ENCODE peak calls at places on chromosomes 3 and 15, in nine cellular contexts. I is heart left ventricle, O is neuronal stem cell, Y is vagina, G is RWPE2, U is GM23248, F is GM23338, H is left ventricle myocardium inferior, Z is transverse colon. L is an unnamed sample.

GRCh38 chr3:151306168-151306810 is 10.3 kb downstream of the GPR87 start:
- DNase-seq in I (no peak), O (no peak), Y (no peak), G (no peak), U (no peak), F (no peak), H (no peak), Z (no peak), L (no peak)

GRCh38 chr3:9945358-9945757 is 6.8 kb downstream of the PRRT3 start:
- DNase-seq in I (no peak), O (no peak), Y (no peak), G (peak; percentile 12), U (peak; percentile 28), F (no peak), H (no peak), Z (no peak), L (no peak)

GRCh38 chr3:120648290-120648689 is 33.7 kb downstream of the HGD start:
- DNase-seq in I (no peak), O (no peak), Y (no peak), G (no peak), U (peak; percentile 35), F (no peak), H (no peak), Z (no peak), L (no peak)

GRCh38 chr15:35697549-35698299 is 151.8 kb upstream of the DPH6 start:
- DNase-seq in I (peak; percentile 36), O (peak; percentile 12), Y (no peak), G (no peak), U (peak; percentile 35), F (peak; percentile 45), H (no peak), Z (peak; percentile 16), L (no peak)

GRCh38 chr3:17810759-17811158 is 68.3 kb upstream of the TBC1D5 start:
- DNase-seq in I (no peak), O (no peak), Y (no peak), G (no peak), U (peak; percentile 70), F (peak; percentile 41), H (no peak), Z (no peak), L (no peak)

GRCh38 chr3:100902572-100902971 is 90.6 kb downstream of the ABI3BP start:
- DNase-seq in I (no peak), O (no peak), Y (no peak), G (no peak), U (peak; percentile 86), F (no peak), H (no peak), Z (no peak), L (no peak)

GRCh38 chr3:110567032-110567431 is 504.6 kb upstream of the NECTIN3 start:
- DNase-seq in I (no peak), O (no peak), Y (no peak), G (no peak), U (no peak), F (no peak), H (no peak), Z (no peak), L (no peak)

GRCh38 chr3:190024912-190025311 is 95.8 kb downstream of the P3H2 start:
- DNase-seq in I (no peak), O (no peak), Y (no peak), G (no peak), U (peak; percentile 63), F (no peak), H (no peak), Z (no peak), L (no peak)

GRCh38 chr15:52652286-52652685 is 26.9 kb downstream of the ATOSA start:
- DNase-seq in I (no peak), O (no peak), Y (no peak), G (no peak), U (no peak), F (no peak), H (no peak), Z (no peak), L (no peak)

GRCh38 chr3:13348671-13349396 is 71.3 kb downstream of the NUP210 start:
- DNase-seq in I (no peak), O (no peak), Y (no peak), G (no peak), U (no peak), F (peak; percentile 51), H (no peak), Z (no peak), L (no peak)

GRCh38 chr15:57741089-57741488 is 34.6 kb downstream of the POLR2M start:
- DNase-seq in I (no peak), O (no peak), Y (no peak), G (no peak), U (no peak), F (no peak), H (no peak), Z (no peak), L (no peak)

GRCh38 chr3:127720161-127720823 is 47.5 kb downstream of the ABTB1 start:
- DNase-seq in I (peak; percentile 11), O (no peak), Y (no peak), G (no peak), U (no peak), F (no peak), H (no peak), Z (no peak), L (peak; percentile 45)

GRCh38 chr3:16148783-16149182 is 25.7 kb upstream of the GALNT15 start:
- DNase-seq in I (peak; percentile 80), O (no peak), Y (no peak), G (no peak), U (peak; percentile 95), F (no peak), H (peak; percentile 58), Z (peak; percentile 65), L (peak; percentile 96)

GRCh38 chr3:55567615-55568014 is 80.5 kb upstream of the WNT5A start:
- DNase-seq in I (no peak), O (no peak), Y (no peak), G (no peak), U (peak; percentile 62), F (no peak), H (no peak), Z (no peak), L (no peak)

GRCh38 chr3:46926447-46926846 is 48.9 kb downstream of the PTH1R start:
- DNase-seq in I (no peak), O (no peak), Y (no peak), G (peak; percentile 24), U (no peak), F (no peak), H (no peak), Z (no peak), L (no peak)

GRCh38 chr3:46926039-46926438 is 48.5 kb downstream of the PTH1R start:
- DNase-seq in I (peak; percentile 59), O (no peak), Y (no peak), G (peak; percentile 40), U (peak; percentile 67), F (no peak), H (no peak), Z (peak; percentile 9), L (peak; percentile 20)

GRCh38 chr3:46927718-46928073 is 48.8 kb downstream of the CCDC12 start:
- DNase-seq in I (no peak), O (no peak), Y (no peak), G (no peak), U (no peak), F (no peak), H (no peak), Z (no peak), L (no peak)

GRCh38 chr3:46928297-46928696 is 48.2 kb downstream of the CCDC12 start:
- DNase-seq in I (no peak), O (no peak), Y (no peak), G (no peak), U (no peak), F (no peak), H (no peak), Z (no peak), L (peak; percentile 11)

GRCh38 chr3:46926871-46927717 is 49.5 kb downstream of the CCDC12 start:
- DNase-seq in I (no peak), O (no peak), Y (no peak), G (peak; percentile 39), U (no peak), F (no peak), H (no peak), Z (peak; percentile 47), L (peak; percentile 27)
- H3K36me3 ChIP-seq in I (peaks cover 42% of the 10 kb centered on the region), O (peaks cover 82% of the 10 kb centered on the region), Y (no peaks in the 10 kb centered on the region), G (peaks cover 56% of the 10 kb centered on the region), U (peaks cover 17% of the 10 kb centered on the region), F (peaks cover 3% of the 10 kb centered on the region), H (peaks cover 31% of the 10 kb centered on the region), Z (no peaks in the 10 kb centered on the region), L (peaks cover 36% of the 10 kb centered on the region)

DNA sequence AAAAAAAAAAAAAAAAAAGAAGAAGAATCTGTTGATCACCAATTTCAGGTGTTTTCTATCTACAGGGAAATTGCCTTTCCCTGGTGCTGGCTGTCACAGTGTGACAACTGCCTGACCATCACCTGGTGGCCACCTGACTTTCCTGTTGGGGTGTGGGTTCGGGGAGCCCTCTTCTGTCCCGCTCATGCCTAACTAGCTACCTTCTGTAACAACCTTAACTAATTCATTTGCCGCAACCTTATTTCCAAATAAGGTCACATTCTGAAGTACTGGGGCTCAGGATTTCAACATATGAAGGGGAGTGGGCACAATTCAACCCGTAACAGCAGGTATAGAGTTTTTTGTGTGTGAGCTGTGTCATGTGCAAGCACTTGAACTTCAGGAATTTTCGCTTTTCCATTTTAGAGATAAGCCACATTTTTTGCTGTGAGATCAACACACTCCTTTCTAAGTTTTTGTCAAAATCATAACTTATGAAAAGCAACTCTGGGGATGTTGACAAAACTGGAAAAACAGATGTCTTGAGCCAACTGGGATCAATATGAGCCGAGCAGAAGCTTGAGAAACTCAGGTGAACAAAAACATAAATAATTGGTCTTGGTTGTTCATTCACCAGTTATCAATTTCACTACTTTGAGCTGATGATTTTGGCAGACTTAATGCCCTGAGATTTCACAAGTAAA is 242.0 kb upstream of the RGMA start:
- DNase-seq in I (no peak), O (no peak), Y (no peak), G (no peak), U (no peak), F (peak; percentile 64), H (no peak), Z (no peak), L (no peak)
- H3K4me3 ChIP-seq in I (no peak overlapping the region), O (no peak overlapping the region), Y (no peak overlapping the region), G (no peak overlapping the region), U (no peak overlapping the region), F (peak overlapping the region; percentile 44), H (no peak overlapping the region), Z (no peak overlapping the region), L (no peak overlapping the region)

DNA sequence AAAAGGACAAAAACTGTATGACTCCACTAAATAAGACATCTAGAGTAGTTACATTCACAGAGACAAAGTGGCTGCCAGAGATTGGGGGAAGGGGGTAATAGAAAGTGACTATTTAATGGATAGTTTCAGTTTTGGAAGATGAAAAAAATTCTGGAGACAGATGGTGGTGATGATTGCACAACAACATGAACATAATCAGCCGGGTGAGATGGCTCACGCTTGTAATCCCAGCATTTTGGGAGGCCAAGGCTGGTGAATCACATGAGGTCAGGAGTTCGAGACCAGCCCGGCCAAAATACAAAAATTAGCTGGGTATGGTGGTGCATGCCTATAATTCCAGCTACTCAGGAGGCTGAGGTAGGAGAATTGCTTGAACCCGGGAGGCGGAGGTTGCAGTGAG is 40.5 kb downstream of the DPP8 start:
- DNase-seq in I (no peak), O (no peak), Y (no peak), G (no peak), U (peak; percentile 79), F (no peak), H (no peak), Z (no peak), L (no peak)
- H3K36me3 ChIP-seq in I (peaks cover 97% of the 10 kb centered on the region), O (peaks cover 94% of the 10 kb centered on the region), Y (no peaks in the 10 kb centered on the region), G (peaks cover 99% of the 10 kb centered on the region), U (peaks cover 48% of the 10 kb centered on the region), F (peaks cover 43% of the 10 kb centered on the region), H (peaks cover 93% of the 10 kb centered on the region), Z (peaks cover 2% of the 10 kb centered on the region), L (peaks cover 95% of the 10 kb centered on the region)

GRCh38 chr3:175041369-175041768 is 182.2 kb downstream of the NAALADL2 start:
- DNase-seq in I (no peak), O (no peak), Y (no peak), G (no peak), U (peak; percentile 15), F (no peak), H (no peak), Z (no peak), L (no peak)

GRCh38 chr3:175046666-175047065 is 187.5 kb downstream of the NAALADL2 start:
- DNase-seq in I (no peak), O (no peak), Y (no peak), G (no peak), U (peak; percentile 28), F (no peak), H (no peak), Z (no peak), L (no peak)
- H3K4me3 ChIP-seq in I (no peak overlapping the region), O (no peak overlapping the region), Y (no peak overlapping the region), G (no peak overlapping the region), U (no peak overlapping the region), F (no peak overlapping the region), H (no peak overlapping the region), Z (no peak overlapping the region), L (no peak overlapping the region)

L was measured in tibial artery.